ENCODE peak calls at places on chromosomes 11 and 22, in nine cellular contexts. R is neuronal stem cell, E is IMR-90, O is endothelial cell of umbilical vein, N is BJ, A is adrenal gland, J is ascending aorta, K is GM23338, T is mammary epithelial cell. P is an unnamed sample.

GRCh38 chr11:22151795-22152194 is 41.1 kb upstream of the ANO5 start:
- DNase-seq in R (no peak), E (no peak), O (no peak), N (no peak), A (no peak), J (no peak), K (no peak), T (no peak), P (no peak)

GRCh38 chr11:27076121-27076589 is 35.5 kb downstream of the BBOX1 start:
- DNase-seq in R (no peak), E (no peak), O (no peak), N (no peak), A (no peak), J (no peak), K (no peak), T (no peak), P (no peak)

GRCh38 chr11:72497731-72498130 is 63.4 kb upstream of the CLPB start:
- DNase-seq in R (no peak), E (no peak), O (no peak), N (no peak), A (no peak), J (no peak), K (no peak), T (no peak), P (no peak)

GRCh38 chr11:89498845-89499448 is 7.8 kb upstream of the NOX4 start:
- DNase-seq in R (no peak), E (no peak), O (no peak), N (no peak), A (no peak), J (no peak), K (peak), T (no peak), P (no peak)

GRCh38 chr11:123330071-123330470 is 100.0 kb upstream of the GRAMD1B start:
- DNase-seq in R (no peak), E (no peak), O (peak), N (no peak), A (peak), J (no peak), K (no peak), T (no peak), P (no peak)

GRCh38 chr11:73198677-73199076 is 19.4 kb upstream of the P2RY2 start:
- DNase-seq in R (peak), E (no peak), O (peak), N (no peak), A (no peak), J (no peak), K (peak), T (no peak), P (peak)

GRCh38 chr22:47130883-47131610 is 368.6 kb downstream of the TBC1D22A start:
- DNase-seq in R (no peak), E (no peak), O (no peak), N (no peak), A (no peak), J (no peak), K (no peak), T (no peak), P (no peak)

GRCh38 chr11:64879226-64879900 is 942 bp upstream of the EHD1 start:
- DNase-seq in R (no peak), E (no peak), O (peak), N (no peak), A (no peak), J (no peak), K (no peak), T (no peak), P (no peak)

GRCh38 chr11:8604078-8604723 is 10.2 kb upstream of the STK33 start:
- DNase-seq in R (peak), E (peak), O (peak), N (peak), A (peak), J (no peak), K (peak), T (peak), P (peak)

GRCh38 chr22:30234786-30235470 is 11.6 kb downstream of the LIF start:
- DNase-seq in R (no peak), E (peak), O (no peak), N (peak), A (peak), J (no peak), K (no peak), T (no peak), P (peak)

GRCh38 chr22:45504703-45505341 is 2.1 kb downstream of the FBLN1 start:
- DNase-seq in R (peak), E (peak), O (peak), N (no peak), A (no peak), J (no peak), K (peak), T (peak), P (peak)

GRCh38 chr11:32140121-32140520 is 49.2 kb downstream of the RCN1 start:
- DNase-seq in R (no peak), E (no peak), O (no peak), N (no peak), A (no peak), J (no peak), K (no peak), T (no peak), P (no peak)

GRCh38 chr11:63608353-63609345 is 5.6 kb downstream of the PLAAT3 start:
- DNase-seq in R (no peak), E (peak), O (no peak), N (peak), A (no peak), J (no peak), K (no peak), T (peak), P (no peak)

GRCh38 chr11:7969756-7970646 is 4.8 kb upstream of the NLRP10 start:
- DNase-seq in R (no peak), E (no peak), O (no peak), N (no peak), A (no peak), J (no peak), K (peak), T (no peak), P (no peak)

GRCh38 chr22:40509401-40510134 is 127.0 kb downstream of the MRTFA start:
- DNase-seq in R (no peak), E (peak), O (peak), N (peak), A (peak), J (no peak), K (no peak), T (peak), P (no peak)

GRCh38 chr22:43031617-43032016 is 16.7 kb upstream of the PACSIN2 start:
- DNase-seq in R (no peak), E (no peak), O (no peak), N (no peak), A (peak), J (no peak), K (no peak), T (no peak), P (no peak)

GRCh38 chr22:37290737-37291136 is 8.4 kb downstream of the CYTH4 start:
- DNase-seq in R (no peak), E (peak), O (no peak), N (no peak), A (no peak), J (no peak), K (no peak), T (peak), P (no peak)

GRCh38 chr11:111532365-111532709 is 8.2 kb upstream of the LAYN start:
- DNase-seq in R (no peak), E (no peak), O (no peak), N (no peak), A (no peak), J (no peak), K (no peak), T (peak), P (no peak)

GRCh38 chr11:14904745-14905103 is 12.7 kb upstream of the CYP2R1 start:
- DNase-seq in R (no peak), E (peak), O (peak), N (no peak), A (peak), J (no peak), K (peak), T (no peak), P (peak)

GRCh38 chr22:41659941-41660340 is 28.7 kb downstream of the SNU13 start:
- DNase-seq in R (no peak), E (no peak), O (no peak), N (no peak), A (no peak), J (no peak), K (no peak), T (no peak), P (no peak)

GRCh38 chr11:119144825-119145476 is 3.9 kb upstream of the ABCG4 start:
- DNase-seq in R (peak), E (peak), O (peak), N (peak), A (peak), J (no peak), K (peak), T (peak), P (peak)

GRCh38 chr11:35545604-35546003 is 20.2 kb upstream of the PAMR1 start:
- DNase-seq in R (no peak), E (no peak), O (no peak), N (no peak), A (no peak), J (no peak), K (no peak), T (no peak), P (no peak)

GRCh38 chr22:37742374-37743092 is 45.7 kb downstream of the TRIOBP start:
- DNase-seq in R (no peak), E (peak), O (no peak), N (no peak), A (peak), J (no peak), K (no peak), T (peak), P (peak)

GRCh38 chr22:32058656-32059280 is 15.7 kb downstream of the SLC5A1 start:
- DNase-seq in R (no peak), E (no peak), O (no peak), N (no peak), A (no peak), J (no peak), K (peak), T (no peak), P (peak)

GRCh38 chr11:44728085-44728410 is 1.3 kb downstream of the TSPAN18 start:
- DNase-seq in R (no peak), E (no peak), O (no peak), N (no peak), A (no peak), J (no peak), K (no peak), T (no peak), P (no peak)
- H3K4me3 ChIP-seq in R (peak), E (peak), O (no peak), N (peak), A (peak), J (peak), K (peak), T (no peak), P (peak)

GRCh38 chr11:67410369-67410831 is 5.1 kb upstream of the CARNS1 start:
- DNase-seq in R (no peak), E (no peak), O (no peak), N (no peak), A (no peak), J (no peak), K (no peak), T (no peak), P (no peak)
- H3K4me3 ChIP-seq in R (no peak), E (no peak), O (no peak), N (no peak), A (no peak), J (no peak), K (no peak), T (no peak), P (no peak)

GRCh38 chr11:3091081-3091845 is 34.0 kb upstream of the CARS1 start:
- DNase-seq in R (no peak), E (no peak), O (no peak), N (no peak), A (no peak), J (no peak), K (no peak), T (no peak), P (no peak)
- H3K4me3 ChIP-seq in R (no peak), E (no peak), O (no peak), N (no peak), A (no peak), J (no peak), K (no peak), T (no peak), P (no peak)

GRCh38 chr11:18720811-18721575 is 5.0 kb downstream of the IGSF22 start:
- DNase-seq in R (peak), E (peak), O (peak), N (no peak), A (peak), J (peak), K (peak), T (peak), P (peak)

GRCh38 chr11:18723991-18724390 is 2.0 kb downstream of the IGSF22 start:
- DNase-seq in R (no peak), E (no peak), O (no peak), N (no peak), A (no peak), J (no peak), K (no peak), T (no peak), P (no peak)

GRCh38 chr11:18722293-18722637 is 3.7 kb downstream of the IGSF22 start:
- DNase-seq in R (no peak), E (no peak), O (no peak), N (no peak), A (no peak), J (no peak), K (no peak), T (no peak), P (no peak)

GRCh38 chr11:18721576-18722292 is 4.3 kb downstream of the IGSF22 start:
- DNase-seq in R (peak), E (peak), O (peak), N (no peak), A (peak), J (no peak), K (peak), T (peak), P (peak)

DNA sequence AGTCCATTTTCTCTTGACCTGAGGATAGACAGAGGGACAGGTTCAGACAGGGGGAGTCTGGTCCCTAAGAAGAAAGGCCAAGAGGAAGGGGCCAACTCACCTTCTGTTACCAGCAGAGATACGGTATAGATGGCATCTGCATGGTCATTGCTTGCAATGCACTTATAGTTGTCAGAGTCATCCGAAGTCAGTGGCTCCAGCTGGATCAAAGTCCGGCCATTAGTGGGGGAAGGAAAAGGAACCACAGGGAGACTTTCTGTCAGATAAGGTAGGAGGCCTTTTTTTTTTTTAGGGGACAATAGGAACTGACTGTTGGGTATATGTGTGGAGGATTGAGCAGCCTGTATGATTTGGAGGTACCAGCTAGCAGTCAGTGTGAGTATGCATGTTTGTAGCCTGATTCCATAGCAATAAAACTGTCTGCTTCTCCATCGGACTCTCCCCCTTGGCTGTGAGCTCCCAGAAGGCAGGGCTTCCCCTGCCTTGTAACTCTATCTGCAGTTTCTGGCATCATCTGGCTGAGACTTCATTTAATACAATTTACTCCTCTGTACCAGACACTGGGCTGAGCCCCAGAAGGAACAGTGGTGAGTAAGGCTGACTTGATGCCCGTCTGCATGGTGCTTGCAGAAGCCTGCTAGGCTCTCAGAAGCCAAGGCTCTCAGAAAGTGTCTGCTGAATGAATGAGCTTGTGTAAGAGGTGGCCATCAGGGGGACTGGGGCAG is 5.7 kb downstream of the IGSF22 start:
- DNase-seq in R (no peak), E (peak), O (no peak), N (no peak), A (no peak), J (no peak), K (no peak), T (peak), P (peak)
- H3K4me3 ChIP-seq in R (no peak), E (no peak), O (no peak), N (no peak), A (no peak), J (peak), K (peak), T (no peak), P (no peak)

GRCh38 chr22:20584029-20584871 is 76.8 kb downstream of the MED15 start:
- DNase-seq in R (no peak), E (no peak), O (no peak), N (no peak), A (no peak), J (no peak), K (no peak), T (no peak), P (no peak)

GRCh38 chr22:20583471-20583922 is 76.1 kb downstream of the MED15 start:
- DNase-seq in R (no peak), E (no peak), O (no peak), N (no peak), A (peak), J (no peak), K (peak), T (no peak), P (no peak)

GRCh38 chr22:20582171-20582511 is 74.7 kb downstream of the MED15 start:
- DNase-seq in R (no peak), E (no peak), O (no peak), N (no peak), A (no peak), J (no peak), K (no peak), T (no peak), P (no peak)

GRCh38 chr22:20581503-20582170 is 74.2 kb downstream of the MED15 start:
- DNase-seq in R (no peak), E (no peak), O (no peak), N (no peak), A (no peak), J (no peak), K (no peak), T (no peak), P (no peak)

DNA sequence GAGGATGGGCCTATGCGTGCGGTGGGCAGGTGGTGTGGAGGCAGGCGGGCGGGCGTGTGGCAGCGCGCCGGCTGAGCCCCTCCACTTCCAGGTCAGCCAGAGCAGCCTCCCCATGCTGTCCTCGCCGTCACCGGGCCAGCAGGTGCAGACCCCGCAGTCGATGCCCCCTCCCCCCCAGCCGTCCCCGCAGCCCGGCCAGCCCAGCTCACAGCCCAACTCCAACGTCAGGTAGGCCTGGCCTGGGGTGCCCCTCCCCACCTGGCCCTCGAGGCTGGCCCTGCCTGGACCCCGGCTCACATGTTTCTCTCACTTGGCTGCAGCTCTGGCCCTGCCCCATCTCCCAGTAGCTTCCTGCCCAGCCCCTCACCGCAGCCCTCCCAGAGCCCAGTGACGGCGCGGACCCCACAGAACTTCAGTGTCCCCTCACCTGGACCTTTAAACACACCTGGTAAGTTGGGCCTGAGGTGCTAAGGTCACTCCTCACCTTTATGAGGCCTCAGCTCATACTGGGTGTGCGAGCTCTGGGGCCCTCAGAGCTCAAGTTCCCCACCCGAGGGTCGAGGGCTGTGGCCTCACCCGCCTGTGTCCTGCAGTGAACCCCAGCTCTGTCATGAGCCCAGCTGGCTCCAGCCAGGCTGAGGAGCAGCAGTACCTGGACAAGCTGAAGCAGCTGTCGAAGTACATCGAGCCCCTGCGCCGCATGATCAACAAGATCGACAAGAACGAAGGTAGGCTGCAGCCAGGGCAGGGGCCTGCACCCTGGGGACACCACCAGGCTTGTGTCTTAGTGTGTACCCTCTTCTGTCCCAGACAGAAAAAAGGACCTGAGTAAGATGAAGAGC is 75.3 kb downstream of the MED15 start:
- DNase-seq in R (no peak), E (no peak), O (no peak), N (no peak), A (no peak), J (no peak), K (no peak), T (no peak), P (no peak)
- H3K4me3 ChIP-seq in R (no peak), E (no peak), O (no peak), N (no peak), A (no peak), J (no peak), K (no peak), T (no peak), P (no peak)

DNA sequence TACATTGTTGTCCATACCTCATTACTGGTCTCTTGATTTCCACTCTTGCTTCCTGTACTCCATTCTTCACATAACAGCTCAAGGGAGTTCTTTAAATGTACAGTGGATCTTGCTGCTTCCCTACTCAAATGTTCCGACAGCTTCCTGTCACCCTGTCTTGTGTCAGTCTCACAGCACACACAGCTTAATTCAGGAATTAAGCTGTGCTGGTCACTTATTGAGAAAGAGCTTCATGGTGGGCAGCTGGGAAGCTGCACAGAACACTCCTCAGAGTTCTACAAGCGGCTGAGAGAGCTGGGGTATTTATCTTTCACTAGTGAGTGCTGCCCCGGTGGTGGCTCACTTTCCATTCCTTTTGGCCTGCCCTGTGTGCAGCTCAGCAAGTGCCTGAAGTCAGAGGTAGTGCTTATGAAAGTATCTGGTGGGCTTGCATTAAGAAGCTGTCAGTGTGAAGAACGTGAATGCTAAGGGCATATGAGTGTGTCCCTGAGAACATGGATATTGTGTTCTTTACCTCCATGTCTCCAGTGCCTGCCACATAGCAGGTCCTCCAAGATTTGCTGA is 48.7 kb downstream of the KCNQ1OT1 start:
- DNase-seq in R (no peak), E (no peak), O (no peak), N (no peak), A (no peak), J (no peak), K (no peak), T (no peak), P (no peak)
- H3K4me3 ChIP-seq in R (no peak), E (no peak), O (no peak), N (no peak), A (no peak), J (no peak), K (no peak), T (no peak), P (no peak)

DNA sequence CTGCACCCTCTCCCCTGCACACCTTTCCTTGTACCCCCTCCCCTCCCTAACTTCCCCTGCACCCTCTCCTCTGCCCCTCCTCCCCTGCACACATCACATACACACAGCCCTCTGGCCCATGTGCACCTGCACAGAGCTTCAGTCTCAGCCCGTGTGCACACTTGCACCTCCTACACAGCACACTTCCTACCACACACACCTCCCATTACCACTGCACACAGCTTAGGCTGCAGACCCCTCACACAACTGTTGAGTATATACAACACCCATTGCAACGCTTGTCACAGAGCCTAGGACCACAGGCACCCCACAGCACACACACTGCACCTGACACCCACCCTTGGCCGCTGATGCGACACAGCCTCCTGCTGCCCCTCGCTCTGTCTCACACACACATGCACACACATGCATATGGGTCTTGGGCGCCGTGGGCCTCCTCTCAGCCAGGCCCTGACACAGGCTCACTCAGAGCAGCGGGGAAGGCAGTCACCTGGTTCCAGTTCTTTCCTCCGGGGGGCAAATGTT is 404 bp downstream of the SIGIRR start:
- DNase-seq in R (no peak), E (no peak), O (no peak), N (no peak), A (no peak), J (peak), K (no peak), T (no peak), P (no peak)
- H3K4me3 ChIP-seq in R (no peak), E (no peak), O (no peak), N (no peak), A (peak), J (no peak), K (no peak), T (no peak), P (no peak)

GRCh38 chr11:57763568-57763967 is 2.0 kb downstream of the CTNND1 start:
- DNase-seq in R (no peak), E (peak), O (peak), N (no peak), A (no peak), J (no peak), K (peak), T (peak), P (peak)
- H3K4me3 ChIP-seq in R (peak), E (peak), O (peak), N (peak), A (peak), J (peak), K (peak), T (peak), P (peak)

P was measured in cardiac muscle cell.